ENCODE peak calls at places on chromosomes 4 and X, in seven cellular contexts. X is osteocyte, K is prostate gland, F is fibroblast of mammary gland, Q is RWPE2, B is stomach, E is fibroblast of villous mesenchyme. T is an unnamed sample.

GRCh38 chrX:85851418-85851817 is 195.9 kb downstream of the CHM start:
- DNase-seq in X (no peak), K (peak), F (peak), Q (no peak), B (peak), E (peak), T (no peak)

GRCh38 chr4:143375326-143376073 is 38.8 kb downstream of the GAB1 start:
- DNase-seq in X (no peak), K (no peak), F (peak), Q (no peak), B (no peak), E (no peak), T (no peak)

GRCh38 chr4:83561381-83561780 is 25.5 kb downstream of the GPAT3 start:
- DNase-seq in X (no peak), K (no peak), F (peak), Q (no peak), B (peak), E (peak), T (peak)

GRCh38 chr4:136412708-136413107 is 1119.6 kb downstream of the PCDH18 start:
- DNase-seq in X (no peak), K (no peak), F (peak), Q (no peak), B (no peak), E (peak), T (no peak)

GRCh38 chr4:185011408-185011807 is 6.9 kb upstream of the HELT start:
- DNase-seq in X (no peak), K (no peak), F (no peak), Q (no peak), B (no peak), E (no peak), T (no peak)

GRCh38 chr4:158538176-158538575 is 16.5 kb downstream of the RXFP1 start:
- DNase-seq in X (no peak), K (no peak), F (peak), Q (no peak), B (no peak), E (no peak), T (peak)

GRCh38 chr4:16516796-16517413 is 290.6 kb upstream of the TAPT1 start:
- DNase-seq in X (no peak), K (peak), F (peak), Q (no peak), B (peak), E (peak), T (peak)

GRCh38 chr4:40769266-40769665 is 19.5 kb downstream of the NSUN7 start:
- DNase-seq in X (no peak), K (no peak), F (no peak), Q (no peak), B (no peak), E (peak), T (no peak)

GRCh38 chrX:14875624-14876023 is 2.4 kb downstream of the MOSPD2 start:
- DNase-seq in X (no peak), K (no peak), F (no peak), Q (no peak), B (no peak), E (no peak), T (no peak)

DNA sequence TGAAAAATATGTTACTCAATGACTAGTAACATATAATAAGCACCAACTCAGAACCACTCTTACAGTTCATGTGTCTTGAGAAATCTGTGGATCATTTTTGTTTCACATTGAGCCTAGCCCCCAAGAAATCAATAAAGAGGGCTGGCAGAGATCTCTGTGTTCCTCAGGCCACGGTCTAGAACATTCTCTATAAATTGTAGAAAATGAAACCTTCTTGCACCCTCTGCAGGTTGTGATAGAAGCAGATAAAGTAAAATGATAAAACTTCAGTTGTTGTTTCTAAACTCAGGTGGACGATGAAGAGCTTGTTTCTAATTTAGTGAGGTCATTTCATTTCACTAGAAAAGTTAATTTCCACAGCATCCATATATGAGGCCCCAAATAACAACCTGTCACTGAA is 182.7 kb downstream of the KIT start:
- DNase-seq in X (no peak), K (no peak), F (no peak), Q (no peak), B (no peak), E (no peak), T (no peak)
- TF ChIP-seq CTCF in X (no peak), K (peak), F (no peak), Q (no peak), B (no peak), E (peak), T (peak)

DNA sequence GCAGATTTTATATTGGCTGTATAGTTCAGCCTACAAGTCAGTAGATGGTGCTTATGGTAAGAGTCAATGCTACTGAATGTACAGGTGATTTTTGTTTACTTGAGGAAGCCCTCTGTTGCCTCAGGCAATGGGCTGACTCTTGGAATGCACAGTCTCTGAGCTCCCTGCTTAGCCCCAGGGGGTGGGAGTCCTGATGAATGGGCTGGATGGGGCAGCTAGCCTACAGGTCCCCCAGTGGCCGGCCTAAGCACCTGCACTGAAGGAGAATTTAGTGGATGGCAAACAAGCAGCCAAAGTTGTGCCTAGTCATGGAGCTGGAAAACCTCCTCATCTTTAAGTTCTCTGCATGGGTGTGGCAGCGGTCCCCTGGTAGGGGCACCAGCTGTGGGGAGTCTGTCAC is 101.8 kb upstream of the CXorf51B start:
- DNase-seq in X (no peak), K (no peak), F (no peak), Q (no peak), B (no peak), E (no peak), T (no peak)
- TF ChIP-seq CTCF in X (no peak), K (no peak), F (no peak), Q (no peak), B (no peak), E (no peak), T (no peak)

GRCh38 chr4:41851621-41852020 is 83.6 kb upstream of the TMEM33 start:
- DNase-seq in X (no peak), K (no peak), F (no peak), Q (no peak), B (no peak), E (no peak), T (no peak)

GRCh38 chr4:41856797-41857196 is 78.4 kb upstream of the TMEM33 start:
- DNase-seq in X (no peak), K (no peak), F (no peak), Q (no peak), B (no peak), E (no peak), T (no peak)

GRCh38 chr4:41857225-41857624 is 78.0 kb upstream of the TMEM33 start:
- DNase-seq in X (no peak), K (no peak), F (no peak), Q (no peak), B (no peak), E (no peak), T (no peak)

GRCh38 chr4:41852229-41852628 is 83.0 kb upstream of the TMEM33 start:
- DNase-seq in X (no peak), K (no peak), F (no peak), Q (no peak), B (no peak), E (no peak), T (no peak)

GRCh38 chr4:41853973-41854372 is 81.3 kb upstream of the TMEM33 start:
- DNase-seq in X (no peak), K (no peak), F (no peak), Q (no peak), B (no peak), E (no peak), T (no peak)
- TF ChIP-seq CTCF in X (no peak), K (no peak), F (peak), Q (peak), B (no peak), E (peak), T (no peak)

GRCh38 chr4:175051974-175052373 is 133.8 kb downstream of the ADAM29 start:
- DNase-seq in X (no peak), K (no peak), F (no peak), Q (no peak), B (no peak), E (peak), T (no peak)

DNA sequence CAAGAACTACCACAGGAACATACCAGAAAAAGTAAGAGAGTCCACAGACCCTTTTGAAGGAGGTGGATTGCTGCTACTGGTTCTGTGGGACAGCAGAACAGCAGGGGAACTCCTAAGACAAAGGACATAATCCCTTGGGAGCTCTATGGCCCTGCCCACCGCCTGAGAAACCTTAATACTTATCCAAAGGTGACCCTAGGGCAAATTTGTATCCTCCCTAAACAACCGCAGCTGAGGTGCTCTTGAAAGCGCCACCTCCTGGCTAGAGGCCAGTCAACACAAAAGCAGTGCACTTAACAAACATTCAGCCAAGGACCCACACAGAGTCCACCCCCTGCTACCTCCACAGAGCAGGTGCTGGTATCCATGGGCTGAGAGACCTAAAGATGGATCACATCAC is 136.8 kb downstream of the ADAM29 start:
- DNase-seq in X (no peak), K (no peak), F (no peak), Q (no peak), B (no peak), E (no peak), T (no peak)
- TF ChIP-seq CTCF in X (no peak), K (no peak), F (no peak), Q (no peak), B (no peak), E (no peak), T (no peak)

GRCh38 chr4:163048447-163048846 is 118.2 kb downstream of the NAF1 start:
- DNase-seq in X (no peak), K (no peak), F (peak), Q (no peak), B (peak), E (peak), T (peak)
- TF ChIP-seq CTCF in X (peak), K (peak), F (peak), Q (peak), B (peak), E (peak), T (peak)

GRCh38 chrX:93875621-93876282 is 201.7 kb downstream of the FAM133A start:
- DNase-seq in X (no peak), K (no peak), F (no peak), Q (no peak), B (peak), E (no peak), T (no peak)

GRCh38 chrX:93874554-93874953 is 200.5 kb downstream of the FAM133A start:
- DNase-seq in X (no peak), K (no peak), F (peak), Q (no peak), B (no peak), E (peak), T (no peak)
- TF ChIP-seq CTCF in X (peak), K (peak), F (peak), Q (peak), B (peak), E (peak), T (peak)

GRCh38 chr4:142016031-142016430 is 379.6 kb downstream of the IL15 start:
- DNase-seq in X (no peak), K (no peak), F (no peak), Q (no peak), B (no peak), E (no peak), T (no peak)

GRCh38 chr4:142021761-142022160 is 385.4 kb downstream of the IL15 start:
- DNase-seq in X (no peak), K (no peak), F (no peak), Q (no peak), B (no peak), E (no peak), T (no peak)

DNA sequence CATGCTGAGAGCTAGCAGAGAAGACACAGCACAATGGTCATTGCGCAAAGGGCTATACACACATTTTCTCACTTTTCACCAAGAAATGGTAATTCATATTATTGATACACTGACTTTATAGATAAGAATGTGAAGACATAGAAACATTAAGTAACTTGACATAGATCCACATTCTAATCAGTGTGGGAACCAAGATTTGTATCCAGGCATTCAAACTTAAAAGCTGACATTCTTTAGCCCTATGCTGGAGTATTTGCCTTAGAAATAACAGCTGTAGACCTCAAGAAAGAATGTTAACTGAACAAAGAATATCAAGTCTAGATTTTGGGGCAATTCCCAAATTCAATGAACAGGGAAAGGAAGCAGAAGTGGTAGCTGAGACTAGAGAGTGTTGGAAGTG is 384.8 kb downstream of the IL15 start:
- DNase-seq in X (no peak), K (no peak), F (no peak), Q (no peak), B (no peak), E (no peak), T (peak)
- TF ChIP-seq CTCF in X (no peak), K (no peak), F (no peak), Q (no peak), B (no peak), E (no peak), T (no peak)

GRCh38 chr4:156593464-156593863 is 378.1 kb downstream of the PDGFC start:
- DNase-seq in X (no peak), K (no peak), F (peak), Q (no peak), B (no peak), E (peak), T (no peak)
- TF ChIP-seq CTCF in X (peak), K (peak), F (peak), Q (peak), B (no peak), E (no peak), T (peak)

GRCh38 chrX:32489125-32489524 is 722.2 kb downstream of the DMD start:
- DNase-seq in X (no peak), K (no peak), F (no peak), Q (no peak), B (no peak), E (no peak), T (no peak)

GRCh38 chrX:32480019-32480418 is 731.3 kb downstream of the DMD start:
- DNase-seq in X (no peak), K (no peak), F (no peak), Q (no peak), B (no peak), E (no peak), T (no peak)

GRCh38 chrX:32483534-32484136 is 727.7 kb downstream of the DMD start:
- DNase-seq in X (no peak), K (no peak), F (no peak), Q (no peak), B (no peak), E (no peak), T (no peak)
- TF ChIP-seq CTCF in X (peak), K (no peak), F (peak), Q (peak), B (no peak), E (peak), T (no peak)

DNA sequence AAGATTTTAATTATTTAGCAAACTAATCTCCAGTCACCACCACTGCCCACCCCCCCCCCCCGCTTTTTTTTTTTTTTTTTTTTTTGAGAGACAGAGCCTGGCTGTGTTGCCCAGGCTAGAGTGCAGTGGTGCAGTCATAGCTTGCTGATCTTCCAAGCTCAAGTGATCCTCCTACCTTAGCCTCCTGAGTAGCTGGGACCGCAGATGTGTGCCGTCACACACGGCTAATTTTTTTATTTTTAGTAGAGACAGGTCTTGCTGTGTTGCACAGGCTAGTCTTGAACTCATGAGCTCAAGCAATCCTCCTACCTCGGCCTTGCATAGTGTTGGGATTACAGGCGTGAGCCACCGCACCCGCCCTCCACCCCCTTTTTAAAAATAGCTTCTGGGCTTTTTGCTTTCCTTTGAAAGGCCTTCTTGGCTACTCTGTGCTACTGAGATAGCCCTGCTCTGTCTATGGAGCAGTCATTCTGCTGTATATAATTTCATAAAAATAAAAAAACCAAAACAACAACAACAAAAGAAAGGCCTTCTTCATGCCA is 18.7 kb downstream of the TXLNG start:
- DNase-seq in X (no peak), K (no peak), F (no peak), Q (no peak), B (no peak), E (no peak), T (no peak)
- TF ChIP-seq CTCF in X (no peak), K (no peak), F (no peak), Q (no peak), B (no peak), E (no peak), T (no peak)

T was measured in AG10803.